ENCODE peak calls at places on chromosomes 7 and 10, in eight cellular contexts. One of them, this sample, is unnamed. For H3K4me1, the result is how much of the 10 kb centered on the place peaks cover.

GRCh38 chr7:140896996-140897395 is 27.7 kb downstream of the BRAF start:
- DNase-seq in sigmoid colon: no peak
- DNase-seq in A549: no peak
- DNase-seq in suprapubic skin: no peak
- DNase-seq in stomach: no peak
- DNase-seq in transverse colon: no peak
- DNase-seq in K562: no peak
- DNase-seq in SK-N-SH: no peak
- DNase-seq in this sample: no peak

GRCh38 chr7:159237022-159237421 is 92.4 kb upstream of the VIPR2 start:
- DNase-seq in sigmoid colon: no peak
- DNase-seq in A549: no peak
- DNase-seq in suprapubic skin: no peak
- DNase-seq in stomach: no peak
- DNase-seq in transverse colon: no peak
- DNase-seq in K562: no peak
- DNase-seq in SK-N-SH: no peak
- DNase-seq in this sample: no peak

GRCh38 chr7:73988197-73988596 is 39.8 kb upstream of the ELN start:
- DNase-seq in sigmoid colon: no peak
- DNase-seq in A549: no peak
- DNase-seq in suprapubic skin: no peak
- DNase-seq in stomach: no peak
- DNase-seq in transverse colon: no peak
- DNase-seq in K562: no peak
- DNase-seq in SK-N-SH: no peak
- DNase-seq in this sample: no peak

GRCh38 chr10:121732676-121733445 is 134.6 kb upstream of the FGFR2 start:
- DNase-seq in sigmoid colon: no peak
- DNase-seq in A549: no peak
- DNase-seq in suprapubic skin: no peak
- DNase-seq in stomach: no peak
- DNase-seq in transverse colon: no peak
- DNase-seq in K562: no peak
- DNase-seq in SK-N-SH: no peak
- DNase-seq in this sample: no peak

GRCh38 chr7:44148961-44149550 is 7.9 kb upstream of the MYL7 start:
- DNase-seq in sigmoid colon: peak
- DNase-seq in A549: no peak
- DNase-seq in suprapubic skin: peak
- DNase-seq in stomach: no peak
- DNase-seq in transverse colon: no peak
- DNase-seq in K562: no peak
- DNase-seq in SK-N-SH: peak
- DNase-seq in this sample: no peak

GRCh38 chr7:154640266-154640865 is 362.6 kb downstream of the PAXIP1 start:
- DNase-seq in sigmoid colon: no peak
- DNase-seq in A549: no peak
- DNase-seq in suprapubic skin: no peak
- DNase-seq in stomach: no peak
- DNase-seq in transverse colon: peak
- DNase-seq in K562: peak
- DNase-seq in SK-N-SH: peak
- DNase-seq in this sample: no peak

GRCh38 chr10:67663449-67664087 is 32.4 kb downstream of the CTNNA3 start:
- DNase-seq in sigmoid colon: no peak
- DNase-seq in A549: no peak
- DNase-seq in suprapubic skin: no peak
- DNase-seq in stomach: no peak
- DNase-seq in transverse colon: no peak
- DNase-seq in K562: no peak
- DNase-seq in SK-N-SH: no peak
- DNase-seq in this sample: no peak

GRCh38 chr7:95686109-95686508 is 86.2 kb upstream of the DYNC1I1 start:
- DNase-seq in sigmoid colon: peak
- DNase-seq in A549: peak
- DNase-seq in suprapubic skin: no peak
- DNase-seq in stomach: peak
- DNase-seq in transverse colon: peak
- DNase-seq in K562: peak
- DNase-seq in SK-N-SH: peak
- DNase-seq in this sample: no peak

GRCh38 chr10:79933961-79934360 is 14.9 kb downstream of the SFTPD start:
- DNase-seq in sigmoid colon: no peak
- DNase-seq in A549: peak
- DNase-seq in suprapubic skin: no peak
- DNase-seq in stomach: no peak
- DNase-seq in transverse colon: no peak
- DNase-seq in K562: no peak
- DNase-seq in SK-N-SH: no peak
- DNase-seq in this sample: no peak

GRCh38 chr7:8217200-8218068 is 44.5 kb downstream of the ICA1 start:
- DNase-seq in sigmoid colon: no peak
- DNase-seq in A549: peak
- DNase-seq in suprapubic skin: no peak
- DNase-seq in stomach: no peak
- DNase-seq in transverse colon: no peak
- DNase-seq in K562: peak
- DNase-seq in SK-N-SH: peak
- DNase-seq in this sample: no peak

GRCh38 chr10:12943425-12943824 is 58.1 kb downstream of the CCDC3 start:
- DNase-seq in sigmoid colon: no peak
- DNase-seq in A549: no peak
- DNase-seq in suprapubic skin: no peak
- DNase-seq in stomach: no peak
- DNase-seq in transverse colon: no peak
- DNase-seq in K562: no peak
- DNase-seq in SK-N-SH: no peak
- DNase-seq in this sample: no peak

GRCh38 chr7:131249003-131249402 is 78.7 kb upstream of the MKLN1 start:
- DNase-seq in sigmoid colon: peak
- DNase-seq in A549: peak
- DNase-seq in suprapubic skin: peak
- DNase-seq in stomach: no peak
- DNase-seq in transverse colon: peak
- DNase-seq in K562: no peak
- DNase-seq in SK-N-SH: no peak
- DNase-seq in this sample: peak

GRCh38 chr10:131211146-131211545 is 100.4 kb downstream of the TCERG1L start:
- DNase-seq in sigmoid colon: no peak
- DNase-seq in A549: no peak
- DNase-seq in suprapubic skin: peak
- DNase-seq in stomach: peak
- DNase-seq in transverse colon: no peak
- DNase-seq in K562: no peak
- DNase-seq in SK-N-SH: no peak
- DNase-seq in this sample: no peak

GRCh38 chr7:132131196-132131595 is 445.1 kb downstream of the PLXNA4 start:
- DNase-seq in sigmoid colon: peak
- DNase-seq in A549: no peak
- DNase-seq in suprapubic skin: no peak
- DNase-seq in stomach: no peak
- DNase-seq in transverse colon: no peak
- DNase-seq in K562: no peak
- DNase-seq in SK-N-SH: no peak
- DNase-seq in this sample: no peak

GRCh38 chr10:75234017-75234682 is 1.6 kb downstream of the COMTD1 start:
- DNase-seq in sigmoid colon: peak
- DNase-seq in A549: peak
- DNase-seq in suprapubic skin: peak
- DNase-seq in stomach: peak
- DNase-seq in transverse colon: peak
- DNase-seq in K562: peak
- DNase-seq in SK-N-SH: peak
- DNase-seq in this sample: peak

GRCh38 chr7:13198741-13199140 is 511.3 kb downstream of the ARL4A start:
- DNase-seq in sigmoid colon: no peak
- DNase-seq in A549: no peak
- DNase-seq in suprapubic skin: no peak
- DNase-seq in stomach: no peak
- DNase-seq in transverse colon: no peak
- DNase-seq in K562: no peak
- DNase-seq in SK-N-SH: no peak
- DNase-seq in this sample: no peak

GRCh38 chr10:19811517-19811916 is 4.7 kb upstream of the PLXDC2 start:
- DNase-seq in sigmoid colon: peak
- DNase-seq in A549: no peak
- DNase-seq in suprapubic skin: no peak
- DNase-seq in stomach: no peak
- DNase-seq in transverse colon: no peak
- DNase-seq in K562: no peak
- DNase-seq in SK-N-SH: peak
- DNase-seq in this sample: no peak

GRCh38 chr7:113263749-113264148 is 145.4 kb upstream of the SMIM30 start:
- DNase-seq in sigmoid colon: no peak
- DNase-seq in A549: no peak
- DNase-seq in suprapubic skin: no peak
- DNase-seq in stomach: no peak
- DNase-seq in transverse colon: no peak
- DNase-seq in K562: peak
- DNase-seq in SK-N-SH: no peak
- DNase-seq in this sample: no peak

GRCh38 chr10:117439243-117439912 is 64.1 kb upstream of the PDZD8 start:
- DNase-seq in sigmoid colon: peak
- DNase-seq in A549: peak
- DNase-seq in suprapubic skin: peak
- DNase-seq in stomach: no peak
- DNase-seq in transverse colon: peak
- DNase-seq in K562: no peak
- DNase-seq in SK-N-SH: no peak
- DNase-seq in this sample: peak

GRCh38 chr7:47806701-47807103 is 141.6 kb downstream of the PKD1L1 start:
- DNase-seq in sigmoid colon: peak
- DNase-seq in A549: no peak
- DNase-seq in suprapubic skin: no peak
- DNase-seq in stomach: no peak
- DNase-seq in transverse colon: no peak
- DNase-seq in K562: no peak
- DNase-seq in SK-N-SH: no peak
- DNase-seq in this sample: peak

DNA sequence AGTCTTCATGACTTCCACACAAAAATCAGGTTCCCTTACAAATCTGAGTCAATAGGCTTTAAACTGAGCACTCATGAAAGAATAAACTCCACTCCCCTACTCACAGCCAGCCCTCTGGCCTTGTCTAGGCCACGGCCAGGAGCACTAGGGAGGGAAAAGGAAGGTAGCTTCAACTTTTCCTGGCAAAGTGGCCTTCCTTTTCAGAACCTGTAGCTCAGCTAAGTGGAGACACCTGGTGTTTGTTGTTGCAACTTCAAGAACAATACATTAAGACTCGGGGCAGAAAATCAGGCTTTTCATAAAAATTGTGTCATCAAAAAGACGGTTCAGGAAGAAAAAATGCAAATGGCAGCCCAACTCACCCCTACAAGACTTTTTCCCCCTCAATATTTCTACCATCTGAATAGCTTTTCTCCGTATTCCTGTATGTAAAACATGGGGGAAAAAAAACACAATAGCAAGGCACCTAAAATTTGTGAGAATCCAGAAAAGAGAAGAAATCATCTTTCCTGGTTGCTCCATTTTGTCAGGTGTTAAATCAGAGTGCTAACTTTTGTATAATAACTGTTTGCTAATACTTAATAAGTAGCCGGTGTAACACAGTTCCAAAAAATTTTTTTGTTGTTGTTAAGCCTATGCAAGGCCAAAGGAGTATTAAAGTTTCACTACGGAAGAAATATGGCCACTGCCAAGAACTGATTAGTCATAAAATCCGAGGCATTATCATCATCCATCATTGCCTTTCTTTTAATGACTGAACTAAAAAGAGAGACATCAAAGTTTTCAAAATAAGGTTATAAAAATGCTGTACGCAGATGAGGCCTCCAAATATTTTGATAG is 66.2 kb upstream of the ARID5B start:
- DNase-seq in sigmoid colon: no peak
- DNase-seq in A549: peak
- DNase-seq in suprapubic skin: no peak
- DNase-seq in stomach: peak
- DNase-seq in transverse colon: peak
- DNase-seq in K562: peak
- DNase-seq in SK-N-SH: peak
- DNase-seq in this sample: no peak
- H3K4me1 ChIP-seq in sigmoid colon: under half
- H3K4me1 ChIP-seq in A549: under half
- H3K4me1 ChIP-seq in suprapubic skin: under half
- H3K4me1 ChIP-seq in stomach: under half
- H3K4me1 ChIP-seq in transverse colon: under half
- H3K4me1 ChIP-seq in K562: under half
- H3K4me1 ChIP-seq in SK-N-SH: under half
- H3K4me1 ChIP-seq in this sample: under half

GRCh38 chr10:52368725-52369124 is 54.6 kb downstream of the DKK1 start:
- DNase-seq in sigmoid colon: no peak
- DNase-seq in A549: peak
- DNase-seq in suprapubic skin: no peak
- DNase-seq in stomach: no peak
- DNase-seq in transverse colon: no peak
- DNase-seq in K562: no peak
- DNase-seq in SK-N-SH: no peak
- DNase-seq in this sample: no peak
- TF ChIP-seq EP300 in sigmoid colon: no peak
- TF ChIP-seq EP300 in A549: no peak
- TF ChIP-seq EP300 in suprapubic skin: no peak
- TF ChIP-seq EP300 in stomach: no peak
- TF ChIP-seq EP300 in transverse colon: no peak
- TF ChIP-seq EP300 in K562: no peak
- TF ChIP-seq EP300 in SK-N-SH: no peak
- TF ChIP-seq EP300 in this sample: no peak

GRCh38 chr10:11609492-11610093 is 1.9 kb downstream of the USP6NL start:
- DNase-seq in sigmoid colon: no peak
- DNase-seq in A549: no peak
- DNase-seq in suprapubic skin: no peak
- DNase-seq in stomach: no peak
- DNase-seq in transverse colon: no peak
- DNase-seq in K562: no peak
- DNase-seq in SK-N-SH: no peak
- DNase-seq in this sample: no peak
- H3K4me3 ChIP-seq in sigmoid colon: no peak
- H3K4me3 ChIP-seq in A549: no peak
- H3K4me3 ChIP-seq in suprapubic skin: peak
- H3K4me3 ChIP-seq in stomach: peak
- H3K4me3 ChIP-seq in transverse colon: no peak
- H3K4me3 ChIP-seq in K562: peak
- H3K4me3 ChIP-seq in SK-N-SH: peak
- H3K4me3 ChIP-seq in this sample: no peak

DNA sequence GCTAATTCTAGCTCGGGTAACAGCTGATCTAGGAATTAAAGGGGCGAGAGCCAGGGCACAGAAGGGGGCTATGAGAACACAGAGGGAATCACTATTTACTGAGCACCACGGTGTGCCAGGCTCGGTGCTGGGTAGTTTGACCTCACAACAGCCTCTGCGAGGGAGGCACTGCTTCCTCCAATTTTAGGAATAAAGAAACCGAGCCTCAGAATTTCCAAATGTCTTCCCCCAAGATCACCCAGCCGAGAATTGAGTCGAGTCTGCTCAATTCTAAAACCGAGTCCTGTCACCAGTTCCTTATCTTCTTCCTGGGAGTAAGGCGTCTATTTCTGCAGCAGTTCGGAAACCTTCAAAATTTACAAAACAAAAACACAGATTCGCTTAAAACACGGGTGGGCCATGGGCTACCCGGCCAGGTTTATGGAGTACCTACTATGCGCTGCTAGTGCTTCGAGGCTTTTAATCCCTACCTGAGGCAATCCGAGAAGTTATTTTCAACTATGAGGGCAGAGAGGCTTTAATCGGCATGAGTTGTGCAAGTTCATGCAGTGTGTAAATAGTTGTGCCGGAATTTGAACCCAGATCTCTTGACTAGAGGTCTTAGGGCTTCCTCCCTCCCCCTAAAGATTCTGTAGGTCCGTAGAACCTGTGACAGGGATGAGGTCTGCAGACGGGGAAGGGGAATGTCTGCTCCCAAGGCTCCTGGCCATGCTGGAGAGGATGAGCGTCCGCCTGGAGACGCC is 873 bp upstream of the HMX2 start:
- DNase-seq in sigmoid colon: no peak
- DNase-seq in A549: no peak
- DNase-seq in suprapubic skin: no peak
- DNase-seq in stomach: no peak
- DNase-seq in transverse colon: no peak
- DNase-seq in K562: no peak
- DNase-seq in SK-N-SH: no peak
- DNase-seq in this sample: no peak
- H3K4me1 ChIP-seq in sigmoid colon: half or more
- H3K4me1 ChIP-seq in A549: under half
- H3K4me1 ChIP-seq in suprapubic skin: half or more
- H3K4me1 ChIP-seq in stomach: half or more
- H3K4me1 ChIP-seq in transverse colon: half or more
- H3K4me1 ChIP-seq in K562: under half
- H3K4me1 ChIP-seq in SK-N-SH: under half
- H3K4me1 ChIP-seq in this sample: half or more

This sample was measured in tibial nerve.